ENCODE peak calls at places on chromosomes 11 and 22, in seven cellular contexts. J is heart right ventricle; N is lower lobe of right lung; U is HCT116; O is aorta; X is HepG2; R is CD8-positive, alpha-beta T cell. L is an unnamed sample.

GRCh38 chr11:68040957-68041591 is 2.2 kb downstream of the TCIRG1 start:
- ATAC-seq in J (no peak), N (no peak), U (no peak), O (no peak), X (no peak), R (no peak), L (no peak)

GRCh38 chr11:30503156-30503555 is 83.0 kb downstream of the MPPED2 start:
- ATAC-seq in J (peak; percentile 53), N (no peak), U (no peak), O (no peak), X (no peak), R (no peak), L (no peak)

GRCh38 chr11:134911514-134912180 is 499.6 kb upstream of the B3GAT1 start:
- ATAC-seq in J (no peak), N (no peak), U (no peak), O (no peak), X (no peak), R (no peak), L (no peak)

GRCh38 chr22:48004936-48005335 is 1242.5 kb downstream of the TBC1D22A start:
- ATAC-seq in J (no peak), N (no peak), U (no peak), O (no peak), X (no peak), R (no peak), L (no peak)

GRCh38 chr11:8234910-8235309 is 28.8 kb downstream of the LMO1 start:
- ATAC-seq in J (no peak), N (no peak), U (no peak), O (no peak), X (no peak), R (no peak), L (no peak)

GRCh38 chr11:8138526-8138925 is 30.3 kb downstream of the RIC3 start:
- ATAC-seq in J (no peak), N (no peak), U (no peak), O (no peak), X (no peak), R (no peak), L (no peak)

GRCh38 chr11:76169473-76169881 is 36.8 kb downstream of the WNT11 start:
- ATAC-seq in J (no peak), N (no peak), U (no peak), O (no peak), X (peak; percentile 21), R (no peak), L (no peak)

GRCh38 chr22:23774922-23775436 is 2.3 kb downstream of the MMP11 start:
- ATAC-seq in J (no peak), N (no peak), U (no peak), O (no peak), X (no peak), R (no peak), L (no peak)

GRCh38 chr11:102421262-102421661 is 31.3 kb downstream of the TMEM123 start:
- ATAC-seq in J (no peak), N (no peak), U (no peak), O (no peak), X (no peak), R (peak; percentile 66), L (no peak)

GRCh38 chr11:41245704-41246398 is 213.6 kb downstream of the LRRC4C start:
- ATAC-seq in J (no peak), N (peak; percentile 49), U (no peak), O (peak; percentile 16), X (peak; percentile 61), R (no peak), L (no peak)

GRCh38 chr22:36351921-36352774 is 35.6 kb downstream of the MYH9 start:
- ATAC-seq in J (peak; percentile 32), N (peak; percentile 77), U (no peak), O (peak; percentile 0), X (peak; percentile 89), R (no peak), L (peak; percentile 23)

GRCh38 chr11:17760102-17761029 is 25.8 kb downstream of the KCNC1 start:
- ATAC-seq in J (peak; percentile 84), N (peak; percentile 58), U (peak; percentile 99), O (peak; percentile 61), X (peak; percentile 99), R (no peak), L (no peak)

GRCh38 chr22:21942407-21942895 is 10.2 kb downstream of the PPM1F start:
- ATAC-seq in J (peak; percentile 75), N (peak; percentile 20), U (peak; percentile 41), O (peak; percentile 59), X (no peak), R (no peak), L (peak; percentile 69)

GRCh38 chr11:24949406-24949805 is 452.6 kb downstream of the LUZP2 start:
- ATAC-seq in J (no peak), N (no peak), U (no peak), O (no peak), X (no peak), R (no peak), L (no peak)

GRCh38 chr11:93160808-93161207 is 37.0 kb downstream of the SLC36A4 start:
- ATAC-seq in J (no peak), N (no peak), U (peak; percentile 57), O (no peak), X (peak; percentile 41), R (no peak), L (no peak)

GRCh38 chr11:69130586-69131566 is 24.9 kb upstream of the SMIM38 start:
- ATAC-seq in J (peak; percentile 90), N (peak; percentile 36), U (peak; percentile 56), O (peak; percentile 62), X (peak; percentile 39), R (no peak), L (peak; percentile 53)

GRCh38 chr11:4040461-4040860 is 54.1 kb upstream of the RRM1 start:
- ATAC-seq in J (no peak), N (peak; percentile 37), U (no peak), O (no peak), X (no peak), R (no peak), L (no peak)

GRCh38 chr11:12508151-12508740 is 130.9 kb downstream of the PARVA start:
- ATAC-seq in J (no peak), N (no peak), U (no peak), O (peak; percentile 65), X (no peak), R (no peak), L (peak; percentile 82)

GRCh38 chr11:121198491-121198890 is 94.1 kb upstream of the SC5D start:
- ATAC-seq in J (no peak), N (no peak), U (no peak), O (no peak), X (no peak), R (no peak), L (no peak)

GRCh38 chr11:86066033-86066432 is 2.9 kb downstream of the PICALM start:
- ATAC-seq in J (no peak), N (no peak), U (no peak), O (no peak), X (no peak), R (no peak), L (no peak)

GRCh38 chr11:86066606-86067229 is 2.2 kb downstream of the PICALM start:
- ATAC-seq in J (no peak), N (no peak), U (no peak), O (no peak), X (no peak), R (no peak), L (no peak)

GRCh38 chr11:86062719-86063118 is 6.2 kb downstream of the PICALM start:
- ATAC-seq in J (peak; percentile 62), N (peak; percentile 73), U (no peak), O (no peak), X (no peak), R (peak; percentile 43), L (peak; percentile 35)

GRCh38 chr11:86063536-86063935 is 5.3 kb downstream of the PICALM start:
- ATAC-seq in J (no peak), N (no peak), U (no peak), O (no peak), X (no peak), R (no peak), L (no peak)

GRCh38 chr11:86064236-86064803 is 4.6 kb downstream of the PICALM start:
- ATAC-seq in J (no peak), N (no peak), U (no peak), O (no peak), X (no peak), R (no peak), L (no peak)
- H3K4me3 ChIP-seq in J (peak overlapping the region; percentile 94), N (peak overlapping the region; percentile 93), U (no peak overlapping the region), O (no peak overlapping the region), X (no peak overlapping the region), R (no peak overlapping the region), L (no peak overlapping the region)

GRCh38 chr11:119615003-119615878 is 113.8 kb downstream of the NECTIN1 start:
- ATAC-seq in J (no peak), N (peak; percentile 75), U (peak; percentile 76), O (peak; percentile 37), X (peak; percentile 86), R (no peak), L (peak; percentile 46)
- H3K27ac ChIP-seq in J (peak overlapping the region; percentile 14), N (no peak overlapping the region), U (peak overlapping the region; percentile 21), O (no peak overlapping the region), X (no peak overlapping the region), R (no peak overlapping the region), L (no peak overlapping the region)

GRCh38 chr22:37817705-37818311 is 5.4 kb upstream of the GALR3 start:
- ATAC-seq in J (peak; percentile 90), N (peak; percentile 95), U (peak; percentile 93), O (peak; percentile 93), X (peak; percentile 70), R (peak; percentile 86), L (peak; percentile 91)
- H3K4me3 ChIP-seq in J (peak overlapping the region; percentile 45), N (peak overlapping the region; percentile 49), U (no peak overlapping the region), O (no peak overlapping the region), X (peak overlapping the region; percentile 29), R (peak overlapping the region; percentile 38), L (peak overlapping the region; percentile 47)

GRCh38 chr22:45554861-45555260 is 52.2 kb downstream of the FBLN1 start:
- ATAC-seq in J (no peak), N (no peak), U (no peak), O (no peak), X (no peak), R (no peak), L (no peak)

GRCh38 chr22:45552017-45552411 is 49.3 kb downstream of the FBLN1 start:
- ATAC-seq in J (no peak), N (no peak), U (no peak), O (no peak), X (no peak), R (no peak), L (no peak)

GRCh38 chr22:45554040-45554406 is 51.3 kb downstream of the FBLN1 start:
- ATAC-seq in J (peak; percentile 4), N (peak; percentile 5), U (peak; percentile 78), O (peak; percentile 4), X (no peak), R (no peak), L (no peak)

GRCh38 chr22:45552580-45553332 is 50.1 kb downstream of the FBLN1 start:
- ATAC-seq in J (peak; percentile 76), N (peak; percentile 59), U (no peak), O (peak; percentile 17), X (no peak), R (no peak), L (no peak)

DNA sequence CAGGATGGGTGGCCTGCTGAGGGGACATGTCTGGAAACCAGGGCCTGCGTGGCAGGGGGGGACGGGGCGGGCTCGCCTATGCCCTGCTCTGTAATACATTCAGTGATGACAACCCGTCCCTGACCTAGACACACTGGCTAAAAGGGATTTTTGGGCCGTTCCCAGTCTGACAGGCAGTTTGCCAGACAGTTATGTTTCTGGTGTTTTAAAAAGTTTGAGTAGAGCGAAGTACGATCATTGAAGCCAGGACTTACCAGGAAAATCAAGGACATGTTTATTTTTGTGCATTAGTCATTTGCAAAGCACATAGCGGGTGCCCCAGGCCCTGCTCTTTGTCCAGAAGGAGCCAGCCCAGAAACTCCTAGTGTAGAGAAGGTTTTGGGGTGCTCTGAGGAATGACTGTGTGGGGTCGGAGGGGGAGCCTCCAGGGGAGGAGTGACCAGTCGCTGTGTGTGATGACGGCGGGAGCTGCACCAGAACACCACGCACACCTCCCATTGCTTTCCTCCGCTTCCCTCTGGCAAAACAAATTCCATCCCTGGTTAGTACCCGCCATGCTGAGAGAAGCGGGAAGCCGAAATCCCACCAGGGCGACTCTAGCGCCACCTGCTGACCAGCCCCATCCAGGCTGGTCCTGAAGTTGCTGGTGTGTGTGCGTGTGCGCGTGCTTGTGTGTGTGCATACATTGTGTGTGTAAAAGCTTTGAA is 50.8 kb downstream of the FBLN1 start:
- ATAC-seq in J (peak; percentile 75), N (peak; percentile 83), U (peak; percentile 77), O (peak; percentile 83), X (peak; percentile 82), R (no peak), L (peak; percentile 62)
- H3K27ac ChIP-seq in J (peak overlapping the region; percentile 78), N (peak overlapping the region; percentile 73), U (peak overlapping the region; percentile 48), O (peak overlapping the region; percentile 80), X (peak overlapping the region; percentile 43), R (no peak overlapping the region), L (peak overlapping the region; percentile 91)